ENCODE peak calls at places on chromosomes 4 and X, in eight cellular contexts. H is GM12865; Y is CD8-positive, alpha-beta T cell; R is fibroblast of pulmonary artery; V is AG04449; A is epithelial cell of esophagus; M is DND-41; T is endodermal cell. G is an unnamed sample.

GRCh38 chrX:141936080-141936479 is 32.4 kb downstream of the MAGEC1 start:
- DNase-seq in H (no peak), Y (no peak), R (peak; percentile 32), V (no peak), A (peak; percentile 13), M (no peak), T (no peak), G (no peak)

GRCh38 chr4:101885574-101885973 is 95.0 kb downstream of the BANK1 start:
- DNase-seq in H (no peak), Y (no peak), R (peak; percentile 36), V (no peak), A (peak; percentile 73), M (no peak), T (no peak), G (no peak)

GRCh38 chr4:137310593-137311490 is 221.5 kb downstream of the PCDH18 start:
- DNase-seq in H (no peak), Y (no peak), R (peak; percentile 84), V (peak; percentile 70), A (peak; percentile 46), M (no peak), T (no peak), G (peak; percentile 81)

GRCh38 chrX:16204538-16204937 is 37.3 kb downstream of the MAGEB17 start:
- DNase-seq in H (no peak), Y (no peak), R (no peak), V (no peak), A (no peak), M (no peak), T (no peak), G (no peak)

GRCh38 chrX:38929966-38930421 is 128.7 kb downstream of the MID1IP1 start:
- DNase-seq in H (no peak), Y (no peak), R (peak; percentile 14), V (peak; percentile 21), A (peak; percentile 60), M (peak; percentile 4), T (no peak), G (no peak)

GRCh38 chr4:1329408-1330371 is 17.3 kb upstream of the UVSSA start:
- DNase-seq in H (no peak), Y (no peak), R (no peak), V (no peak), A (peak; percentile 89), M (no peak), T (no peak), G (no peak)

GRCh38 chrX:75303795-75304194 is 29.9 kb downstream of the UPRT start:
- DNase-seq in H (no peak), Y (no peak), R (peak; percentile 80), V (peak; percentile 64), A (no peak), M (no peak), T (no peak), G (peak; percentile 86)

GRCh38 chr4:14853186-14853946 is 148.9 kb upstream of the CPEB2 start:
- DNase-seq in H (no peak), Y (no peak), R (peak; percentile 85), V (peak; percentile 78), A (peak; percentile 91), M (no peak), T (no peak), G (peak; percentile 55)

GRCh38 chr4:106032851-106033286 is 137.6 kb downstream of the NPNT start:
- DNase-seq in H (no peak), Y (no peak), R (peak; percentile 44), V (no peak), A (peak; percentile 24), M (no peak), T (no peak), G (no peak)

GRCh38 chr4:83560523-83560922 is 24.6 kb downstream of the GPAT3 start:
- DNase-seq in H (no peak), Y (no peak), R (no peak), V (no peak), A (no peak), M (no peak), T (no peak), G (no peak)

GRCh38 chr4:22072240-22072639 is 123.7 kb upstream of the KCNIP4 start:
- DNase-seq in H (no peak), Y (no peak), R (no peak), V (no peak), A (no peak), M (no peak), T (no peak), G (no peak)

GRCh38 chr4:2928242-2929155 is 34.7 kb downstream of the NOP14 start:
- DNase-seq in H (no peak), Y (no peak), R (no peak), V (no peak), A (no peak), M (no peak), T (no peak), G (no peak)

GRCh38 chrX:68909945-68910344 is 81.1 kb downstream of the EFNB1 start:
- DNase-seq in H (no peak), Y (no peak), R (no peak), V (no peak), A (no peak), M (no peak), T (no peak), G (no peak)

GRCh38 chrX:48474127-48474526 is 1.9 kb upstream of the FTSJ1 start:
- DNase-seq in H (peak; percentile 40), Y (no peak), R (peak; percentile 39), V (no peak), A (peak; percentile 42), M (peak; percentile 36), T (no peak), G (no peak)
- TF ChIP-seq CTCF in H (peak; percentile 14), Y (no peak), R (peak; percentile 37), V (peak; percentile 37), A (peak; percentile 43), M (peak; percentile 59), T (peak; percentile 62), G (peak; percentile 35)

GRCh38 chr4:23920716-23921446 is 31.0 kb upstream of the PPARGC1A start:
- DNase-seq in H (no peak), Y (no peak), R (no peak), V (no peak), A (peak; percentile 62), M (no peak), T (no peak), G (no peak)
- H3K4me3 ChIP-seq in H (no peak overlapping the region), Y (no peak overlapping the region), R (no peak overlapping the region), V (no peak overlapping the region), A (no peak overlapping the region), M (no peak overlapping the region), T (no peak overlapping the region), G (no peak overlapping the region)

GRCh38 chr4:41683321-41683720 is 65.2 kb downstream of the PHOX2B start:
- DNase-seq in H (no peak), Y (no peak), R (no peak), V (no peak), A (no peak), M (no peak), T (no peak), G (no peak)
- TF ChIP-seq CTCF in H (no peak), Y (no peak), R (no peak), V (no peak), A (no peak), M (no peak), T (no peak), G (no peak)

GRCh38 chrX:137051978-137052640 is 18.3 kb upstream of the GPR101 start:
- DNase-seq in H (peak; percentile 63), Y (peak; percentile 62), R (peak; percentile 47), V (no peak), A (peak; percentile 19), M (peak; percentile 86), T (peak; percentile 91), G (no peak)
- H3K4me3 ChIP-seq in H (peak overlapping the region; percentile 60), Y (peak overlapping the region; percentile 50), R (peak overlapping the region; percentile 52), V (peak overlapping the region; percentile 47), A (peak overlapping the region; percentile 28), M (no peak overlapping the region), T (peak overlapping the region; percentile 77), G (peak overlapping the region; percentile 44)

GRCh38 chrX:20681691-20682090 is 415.0 kb upstream of the RPS6KA3 start:
- DNase-seq in H (no peak), Y (no peak), R (no peak), V (no peak), A (no peak), M (no peak), T (no peak), G (no peak)

GRCh38 chrX:20686256-20686655 is 419.5 kb upstream of the RPS6KA3 start:
- DNase-seq in H (no peak), Y (no peak), R (no peak), V (no peak), A (no peak), M (no peak), T (no peak), G (no peak)

GRCh38 chrX:20685652-20686051 is 418.9 kb upstream of the RPS6KA3 start:
- DNase-seq in H (no peak), Y (no peak), R (no peak), V (no peak), A (no peak), M (no peak), T (no peak), G (no peak)

DNA sequence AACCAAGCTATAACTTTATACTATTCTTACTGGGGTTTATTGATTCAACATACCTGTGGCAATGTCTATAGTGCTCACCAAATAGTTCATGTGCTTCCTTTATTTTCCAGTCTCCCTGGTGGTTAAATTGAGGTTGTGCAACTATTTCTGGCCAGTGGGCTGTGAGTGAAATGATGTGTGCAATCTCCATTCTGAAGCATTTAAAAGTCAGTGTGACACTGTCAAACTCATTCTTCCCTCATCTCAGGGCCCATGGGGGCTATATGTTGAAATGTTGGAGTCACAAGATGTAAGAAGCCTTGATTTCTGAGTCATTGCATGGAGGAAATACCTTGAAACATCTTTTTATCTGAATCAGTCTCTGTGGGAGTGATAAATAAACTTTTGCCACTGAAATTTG is 414.3 kb upstream of the RPS6KA3 start:
- DNase-seq in H (no peak), Y (no peak), R (peak; percentile 1), V (no peak), A (no peak), M (no peak), T (no peak), G (no peak)
- TF ChIP-seq CTCF in H (no peak), Y (no peak), R (no peak), V (no peak), A (peak; percentile 6), M (no peak), T (peak; percentile 62), G (no peak)

GRCh38 chr4:76690906-76691275 is 207.1 kb downstream of the SOWAHB start:
- DNase-seq in H (no peak), Y (no peak), R (no peak), V (no peak), A (no peak), M (no peak), T (no peak), G (no peak)

GRCh38 chr4:76690091-76690905 is 207.6 kb downstream of the SOWAHB start:
- DNase-seq in H (peak; percentile 23), Y (no peak), R (no peak), V (no peak), A (peak; percentile 28), M (no peak), T (no peak), G (no peak)

GRCh38 chr4:76687730-76688441 is 210.1 kb downstream of the SOWAHB start:
- DNase-seq in H (no peak), Y (no peak), R (no peak), V (no peak), A (no peak), M (no peak), T (peak; percentile 63), G (no peak)

GRCh38 chr4:76689079-76689817 is 208.7 kb downstream of the SOWAHB start:
- DNase-seq in H (peak; percentile 49), Y (no peak), R (peak; percentile 30), V (no peak), A (peak; percentile 79), M (no peak), T (peak; percentile 92), G (no peak)

GRCh38 chr4:76688737-76689078 is 209.2 kb downstream of the SOWAHB start:
- DNase-seq in H (peak; percentile 42), Y (no peak), R (no peak), V (no peak), A (peak; percentile 13), M (no peak), T (no peak), G (no peak)
- H3K4me3 ChIP-seq in H (peak overlapping the region; percentile 60), Y (peak overlapping the region; percentile 31), R (peak overlapping the region; percentile 59), V (peak overlapping the region; percentile 68), A (peak overlapping the region; percentile 49), M (no peak overlapping the region), T (peak overlapping the region; percentile 96), G (peak overlapping the region; percentile 58)

G was measured in astrocyte of the cerebellum.